ENCODE peak calls at places on chromosomes 6 and 20, in ten cellular contexts. O, Z, W, K, V, B, X, C, F and T are unnamed samples.

GRCh38 chr20:21125849-21126840 is at the start of gene KIZ:
- DNase-seq in O (peak; percentile 97), Z (peak; percentile 81), W (peak; percentile 90), K (peak; percentile 94), V (peak; percentile 99), B (peak; percentile 91), X (peak; percentile 95), C (peak; percentile 99), F (peak; percentile 96), T (peak; percentile 99)

GRCh38 chr6:143034689-143035334 is 25.9 kb upstream of the AIG1 start:
- DNase-seq in O (no peak), Z (no peak), W (no peak), K (no peak), V (no peak), B (no peak), X (no peak), C (no peak), F (no peak), T (no peak)

GRCh38 chr6:21507811-21508210 is 85.7 kb upstream of the SOX4 start:
- DNase-seq in O (no peak), Z (no peak), W (no peak), K (no peak), V (no peak), B (no peak), X (no peak), C (no peak), F (no peak), T (no peak)

GRCh38 chr20:507933-508332 is 35.7 kb downstream of the CSNK2A1 start:
- DNase-seq in O (no peak), Z (no peak), W (no peak), K (no peak), V (no peak), B (no peak), X (no peak), C (no peak), F (no peak), T (no peak)

GRCh38 chr6:88914180-88914579 is 49.2 kb downstream of the RNGTT start:
- DNase-seq in O (no peak), Z (no peak), W (no peak), K (no peak), V (no peak), B (no peak), X (no peak), C (no peak), F (no peak), T (no peak)

GRCh38 chr6:10429638-10430427 is 15.0 kb upstream of the TFAP2A start:
- DNase-seq in O (peak; percentile 80), Z (no peak), W (peak; percentile 78), K (no peak), V (no peak), B (peak; percentile 86), X (no peak), C (no peak), F (no peak), T (no peak)

GRCh38 chr6:50720623-50721022 is 7.3 kb downstream of the TFAP2D start:
- DNase-seq in O (peak; percentile 26), Z (no peak), W (peak; percentile 2), K (no peak), V (no peak), B (no peak), X (no peak), C (no peak), F (peak; percentile 33), T (no peak)

GRCh38 chr6:106444777-106445507 is 84.4 kb downstream of the CRYBG1 start:
- DNase-seq in O (peak; percentile 81), Z (no peak), W (peak; percentile 80), K (no peak), V (peak; percentile 64), B (peak; percentile 54), X (no peak), C (no peak), F (peak; percentile 73), T (peak; percentile 45)

GRCh38 chr6:109420751-109421150 is 19.7 kb downstream of the PPIL6 start:
- DNase-seq in O (peak; percentile 42), Z (no peak), W (no peak), K (no peak), V (no peak), B (no peak), X (no peak), C (no peak), F (no peak), T (no peak)

GRCh38 chr6:23584134-23584763 is 541.8 kb upstream of the NRSN1 start:
- DNase-seq in O (no peak), Z (no peak), W (no peak), K (no peak), V (no peak), B (no peak), X (no peak), C (no peak), F (no peak), T (no peak)

GRCh38 chr6:72619883-72620696 is 1.8 kb upstream of the KCNQ5 start:
- DNase-seq in O (peak; percentile 90), Z (no peak), W (peak; percentile 47), K (peak; percentile 44), V (peak; percentile 70), B (peak; percentile 1), X (peak; percentile 82), C (peak; percentile 69), F (no peak), T (peak; percentile 59)

GRCh38 chr6:41937881-41938574 is 3.6 kb downstream of the CCND3 start:
- DNase-seq in O (peak; percentile 98), Z (no peak), W (peak; percentile 52), K (no peak), V (no peak), B (no peak), X (no peak), C (no peak), F (no peak), T (peak; percentile 63)

GRCh38 chr20:57398901-57399535 is 7.8 kb downstream of the RBM38 start:
- DNase-seq in O (no peak), Z (no peak), W (no peak), K (no peak), V (no peak), B (no peak), X (no peak), C (no peak), F (no peak), T (no peak)

GRCh38 chr20:21019831-21020655 is 86.1 kb downstream of the LINC00237 start:
- DNase-seq in O (no peak), Z (no peak), W (no peak), K (no peak), V (no peak), B (no peak), X (no peak), C (no peak), F (no peak), T (no peak)